ENCODE peak calls at places on chromosome 2, in five cellular contexts. B, P, U, J and T are unnamed samples.

GRCh38 chr2:238427435-238428162 is 872 bp downstream of the ASB1 start:
- DNase-seq in B (no peak), P (no peak), U (no peak), J (peak), T (no peak)

GRCh38 chr2:30708491-30709290 is 98.6 kb downstream of the CAPN13 start:
- DNase-seq in B (no peak), P (no peak), U (no peak), J (peak), T (no peak)

GRCh38 chr2:23487735-23488492 is 102.9 kb downstream of the KLHL29 start:
- DNase-seq in B (no peak), P (no peak), U (peak), J (peak), T (peak)

GRCh38 chr2:64085936-64086335 is 58.3 kb downstream of the PELI1 start:
- DNase-seq in B (no peak), P (no peak), U (no peak), J (peak), T (no peak)

GRCh38 chr2:171323971-171324528 is 109.7 kb downstream of the METTL8 start:
- DNase-seq in B (no peak), P (no peak), U (no peak), J (no peak), T (no peak)

GRCh38 chr2:23091900-23092299 is 293.1 kb upstream of the KLHL29 start:
- DNase-seq in B (no peak), P (no peak), U (no peak), J (no peak), T (no peak)

GRCh38 chr2:18290386-18290785 is 270.1 kb downstream of the RDH14 start:
- DNase-seq in B (no peak), P (no peak), U (no peak), J (no peak), T (no peak)

GRCh38 chr2:182018218-182018617 is 32.6 kb downstream of the PPP1R1C start:
- DNase-seq in B (no peak), P (no peak), U (no peak), J (peak), T (no peak)

GRCh38 chr2:86382698-86383097 is 45.3 kb upstream of the REEP1 start:
- DNase-seq in B (no peak), P (no peak), U (no peak), J (no peak), T (no peak)

GRCh38 chr2:167451496-167452289 is 563.4 kb downstream of the XIRP2 start:
- DNase-seq in B (no peak), P (no peak), U (no peak), J (no peak), T (no peak)

GRCh38 chr2:47249427-47249826 is 94.3 kb upstream of the STPG4 start:
- DNase-seq in B (peak), P (no peak), U (no peak), J (no peak), T (no peak)

GRCh38 chr2:215904101-215904500 is 109.2 kb downstream of the MREG start:
- DNase-seq in B (no peak), P (no peak), U (no peak), J (peak), T (no peak)

GRCh38 chr2:108621689-108622681 is 87.7 kb downstream of the LIMS1 start:
- DNase-seq in B (no peak), P (no peak), U (no peak), J (no peak), T (no peak)

GRCh38 chr2:231399853-231400667 is 4.5 kb downstream of the B3GNT7 start:
- DNase-seq in B (no peak), P (no peak), U (no peak), J (peak), T (no peak)

GRCh38 chr2:145199052-145199451 is 679.1 kb upstream of the ZEB2 start:
- DNase-seq in B (peak), P (peak), U (no peak), J (no peak), T (no peak)

GRCh38 chr2:43158259-43158880 is 68.0 kb downstream of the ZFP36L2 start:
- DNase-seq in B (no peak), P (no peak), U (peak), J (peak), T (no peak)

GRCh38 chr2:109162999-109163398 is 34.0 kb downstream of the SH3RF3 start:
- DNase-seq in B (peak), P (no peak), U (no peak), J (peak), T (no peak)